ENCODE peak calls at places on chromosomes 5 and 9, in eight cellular contexts. K is AG04450, I is body of pancreas, Y is neural progenitor cell, M is A549, H is left lung, Z is mucosa of descending colon, N is lung. U is an unnamed sample.

GRCh38 chr9:126293522-126293889 is 33.1 kb upstream of the MVB12B start:
- DNase-seq in K (no peak), I (no peak), Y (peak), M (no peak), H (no peak), Z (no peak), N (no peak), U (no peak)

GRCh38 chr5:5492087-5492933 is 69.8 kb downstream of the ICE1 start:
- DNase-seq in K (no peak), I (peak), Y (peak), M (peak), H (no peak), Z (no peak), N (no peak), U (no peak)

GRCh38 chr5:150234606-150235547 is 45.0 kb downstream of the SLC6A7 start:
- DNase-seq in K (no peak), I (no peak), Y (no peak), M (no peak), H (no peak), Z (no peak), N (no peak), U (no peak)

GRCh38 chr5:93006915-93007314 is 574.1 kb downstream of the NR2F1-AS1 start:
- DNase-seq in K (no peak), I (no peak), Y (no peak), M (no peak), H (no peak), Z (no peak), N (no peak), U (no peak)

GRCh38 chr5:2201832-2202231 is 319.1 kb upstream of the IRX4 start:
- DNase-seq in K (no peak), I (no peak), Y (no peak), M (no peak), H (no peak), Z (no peak), N (no peak), U (peak)

GRCh38 chr5:161271816-161272215 is 274.7 kb downstream of the GABRB2 start:
- DNase-seq in K (no peak), I (no peak), Y (no peak), M (no peak), H (no peak), Z (no peak), N (no peak), U (no peak)

GRCh38 chr5:157026789-157027424 is 32.0 kb downstream of the HAVCR1 start:
- DNase-seq in K (no peak), I (no peak), Y (peak), M (peak), H (no peak), Z (no peak), N (no peak), U (no peak)

GRCh38 chr5:122430328-122430586 is 118.2 kb downstream of the SNCAIP start:
- DNase-seq in K (no peak), I (no peak), Y (no peak), M (no peak), H (no peak), Z (no peak), N (no peak), U (no peak)

GRCh38 chr5:54965806-54966205 is 19.6 kb downstream of the ESM1 start:
- DNase-seq in K (no peak), I (no peak), Y (no peak), M (no peak), H (no peak), Z (no peak), N (no peak), U (no peak)

GRCh38 chr5:74433255-74434123 is 207.0 kb downstream of the ENC1 start:
- DNase-seq in K (no peak), I (no peak), Y (peak), M (no peak), H (no peak), Z (no peak), N (no peak), U (no peak)

GRCh38 chr5:73307645-73308346 is 134.8 kb downstream of the TMEM174 start:
- DNase-seq in K (no peak), I (no peak), Y (no peak), M (no peak), H (no peak), Z (no peak), N (no peak), U (no peak)

GRCh38 chr5:73314395-73315195 is 134.0 kb downstream of the FOXD1 start:
- DNase-seq in K (no peak), I (no peak), Y (no peak), M (no peak), H (no peak), Z (no peak), N (no peak), U (no peak)

GRCh38 chr5:73312146-73312871 is 136.3 kb downstream of the FOXD1 start:
- DNase-seq in K (peak), I (no peak), Y (peak), M (no peak), H (peak), Z (no peak), N (no peak), U (no peak)

GRCh38 chr5:73312872-73313510 is 135.6 kb downstream of the FOXD1 start:
- DNase-seq in K (no peak), I (no peak), Y (no peak), M (no peak), H (no peak), Z (no peak), N (no peak), U (no peak)

DNA sequence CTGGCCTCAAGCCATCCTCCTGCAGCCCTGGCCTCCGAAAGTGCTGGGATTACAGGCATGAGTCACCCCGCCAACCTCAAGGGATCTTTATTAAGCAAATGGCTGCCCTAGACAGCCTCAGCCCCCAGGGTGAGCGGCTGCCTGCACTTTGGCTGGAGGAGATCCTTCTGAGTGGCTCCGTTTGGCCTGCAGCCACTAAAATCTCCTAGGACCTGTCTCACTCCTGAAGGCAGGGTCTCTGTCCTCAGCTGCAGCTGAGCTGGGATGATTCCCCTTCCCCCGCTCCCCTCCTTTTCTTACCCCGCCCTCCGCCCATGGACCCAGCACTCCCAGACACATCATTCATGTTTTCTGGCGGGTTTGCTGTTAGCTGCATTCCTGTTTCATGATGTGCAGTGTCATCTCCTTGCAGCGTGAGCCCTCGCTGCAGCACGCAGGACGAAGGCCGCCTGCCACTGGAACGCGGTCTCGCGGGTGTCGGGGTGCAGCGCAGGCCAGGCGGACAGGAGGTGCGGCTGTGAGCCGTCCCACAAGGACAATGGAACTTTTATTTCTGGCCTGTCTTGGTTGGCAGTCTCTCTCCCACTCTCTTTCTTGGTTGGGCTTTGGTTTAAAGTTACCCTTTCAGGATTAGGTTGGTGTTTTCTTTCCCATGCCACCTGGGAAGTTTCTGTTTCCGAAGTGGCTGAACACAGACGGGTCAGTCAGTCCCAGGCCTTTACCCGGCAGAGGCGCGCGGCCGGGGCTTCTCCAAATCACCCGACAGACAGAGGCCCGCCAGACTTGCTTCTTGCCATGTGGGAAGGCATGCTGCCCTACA is 137.1 kb downstream of the FOXD1 start:
- DNase-seq in K (peak), I (no peak), Y (peak), M (no peak), H (no peak), Z (no peak), N (no peak), U (peak)
- H3K4me3 ChIP-seq in K (peak), I (no peak), Y (peak), M (no peak), H (no peak), Z (no peak), N (no peak), U (peak)

GRCh38 chr9:127545196-127546124 is 66.6 kb upstream of the STXBP1 start:
- DNase-seq in K (no peak), I (peak), Y (peak), M (peak), H (peak), Z (peak), N (peak), U (peak)
- TF ChIP-seq CTCF in K (no peak), I (no peak), Y (no peak), M (no peak), H (no peak), Z (no peak), N (no peak), U (no peak)

DNA sequence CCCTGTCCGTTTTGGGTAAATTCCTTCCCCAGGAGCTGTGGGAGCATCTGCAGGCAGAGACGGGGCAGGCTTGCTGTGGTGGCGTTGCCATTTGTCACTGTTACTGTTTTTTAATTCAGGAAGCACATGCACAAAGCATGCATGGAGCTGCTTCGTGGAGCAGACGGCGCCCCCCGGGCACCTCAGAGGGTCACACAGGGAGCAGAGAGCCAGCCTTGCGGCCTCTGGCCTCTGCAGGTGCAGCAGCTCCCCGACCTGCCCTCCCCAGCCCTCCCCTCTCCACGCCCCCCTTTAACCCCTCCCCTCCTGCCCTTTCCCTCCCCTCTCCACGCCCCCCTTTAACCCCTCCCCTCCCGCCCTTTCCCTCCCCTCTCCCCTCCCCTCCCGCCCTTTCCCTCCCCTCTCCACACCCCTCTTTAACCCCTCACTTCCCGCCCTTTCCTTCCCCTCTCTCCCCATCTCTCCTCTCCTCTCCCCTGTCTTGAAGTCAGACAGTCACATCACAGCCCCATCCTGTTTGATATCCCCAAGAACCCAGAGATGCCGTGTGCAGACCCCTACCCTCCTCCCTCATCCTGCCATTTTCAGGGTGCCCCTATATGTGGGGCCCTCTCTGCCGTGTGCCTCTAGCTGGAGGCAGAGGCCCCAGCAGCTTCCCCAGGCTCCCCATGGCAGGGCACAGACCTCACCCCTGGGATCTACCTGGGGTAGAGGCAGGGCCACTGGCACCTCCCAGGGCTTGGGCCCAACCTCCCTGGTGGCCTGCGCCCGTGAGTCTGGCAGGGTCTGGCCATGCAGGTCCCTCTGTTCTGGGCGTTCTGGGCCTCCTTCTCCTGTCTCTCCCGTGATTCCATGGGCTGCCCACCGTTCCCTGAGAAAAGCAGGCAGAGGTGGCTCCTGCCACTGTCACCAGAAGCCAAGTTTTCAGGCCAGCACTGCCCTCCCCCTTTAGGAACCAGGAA is 29.6 kb upstream of the UBAC1 start:
- DNase-seq in K (peak), I (no peak), Y (peak), M (no peak), H (no peak), Z (peak), N (peak), U (no peak)
- H3K4me3 ChIP-seq in K (no peak), I (no peak), Y (no peak), M (no peak), H (no peak), Z (no peak), N (no peak), U (no peak)

GRCh38 chr5:15807861-15808260 is 307.9 kb downstream of the FBXL7 start:
- DNase-seq in K (no peak), I (no peak), Y (no peak), M (no peak), H (no peak), Z (no peak), N (no peak), U (no peak)
- TF ChIP-seq CTCF in K (peak), I (no peak), Y (no peak), M (no peak), H (no peak), Z (no peak), N (no peak), U (no peak)

GRCh38 chr9:35911690-35912089 is 2.4 kb downstream of the SPAAR start:
- DNase-seq in K (no peak), I (no peak), Y (no peak), M (no peak), H (no peak), Z (no peak), N (peak), U (no peak)
- H3K4me3 ChIP-seq in K (no peak), I (no peak), Y (no peak), M (no peak), H (no peak), Z (no peak), N (no peak), U (peak)